ENCODE peak calls at places on chromosomes 7 and 10, in ten cellular contexts. O, Q, U, C, Y, V, I, Z, M and G are unnamed samples.
A peak's percentile ranks its signal among the peaks of the same experiment; 100 is the strongest.

GRCh38 chr10:93073539-93074136 is at the start of gene CYP26A1:
- DNase-seq in I (no peak), V (no peak), M (no peak), O (no peak), U (no peak), Z (no peak), Q (no peak), C (no peak), Y (no peak), G (no peak)

GRCh38 chr7:137519964-137520363 is 176.4 kb upstream of the PTN start:
- DNase-seq in O (no peak), M (no peak), C (no peak), V (no peak), Z (no peak), Q (no peak), U (no peak), I (no peak), Y (no peak), G (no peak)

GRCh38 chr7:155170331-155170730 is 100.2 kb downstream of the HTR5A start:
- DNase-seq in C (no peak), Z (no peak), U (no peak), V (no peak), I (no peak), M (no peak), O (no peak), Q (no peak), Y (no peak), G (no peak)

GRCh38 chr7:101911800-101912705 is 94.6 kb downstream of the CUX1 start:
- DNase-seq in Y (peak; percentile 96), Q (no peak), I (no peak), C (peak; percentile 53), M (peak; percentile 60), O (peak; percentile 87), U (peak; percentile 94), V (peak; percentile 68), Z (no peak), G (peak; percentile 60)

GRCh38 chr7:70505468-70505867 is 626.5 kb upstream of the GALNT17 start:
- DNase-seq in I (no peak), Z (no peak), U (no peak), O (no peak), V (no peak), Q (no peak), C (no peak), M (no peak), Y (no peak), G (no peak)

GRCh38 chr10:77405771-77406241 is 231.8 kb downstream of the KCNMA1 start:
- DNase-seq in O (peak; percentile 59), Q (peak; percentile 67), Y (peak; percentile 91), M (peak; percentile 85), U (peak; percentile 85), Z (peak; percentile 87), C (no peak), I (peak; percentile 95), V (peak; percentile 33), G (peak; percentile 74)

GRCh38 chr10:100724531-100725027 is 20.8 kb upstream of the PAX2 start:
- DNase-seq in O (no peak), I (no peak), V (no peak), C (peak; percentile 58), Y (no peak), M (no peak), Q (no peak), U (no peak), Z (no peak), G (no peak)

GRCh38 chr10:35259769-35260397 is 76.4 kb upstream of the CCNY start:
- DNase-seq in U (no peak), V (no peak), Q (no peak), M (no peak), Y (no peak), I (no peak), O (no peak), Z (no peak), C (no peak), G (no peak)

GRCh38 chr10:50508315-50509051 is 115.3 kb downstream of the SGMS1 start:
- DNase-seq in U (no peak), Q (no peak), Y (no peak), O (no peak), Z (no peak), M (no peak), V (no peak), C (no peak), I (no peak), G (no peak)

GRCh38 chr7:154259396-154259795 is 207.2 kb downstream of the DPP6 start:
- DNase-seq in O (no peak), C (no peak), I (no peak), Z (no peak), Y (no peak), Q (no peak), V (no peak), M (no peak), U (no peak), G (no peak)

GRCh38 chr10:46068905-46069304 is 22.8 kb upstream of the MSMB start:
- DNase-seq in Z (no peak), V (no peak), C (no peak), U (no peak), Q (no peak), O (no peak), I (no peak), M (no peak), Y (no peak), G (no peak)

GRCh38 chr10:133527779-133528271 is 662 bp downstream of the CYP2E1 start:
- DNase-seq in U (no peak), C (no peak), V (no peak), Z (no peak), M (no peak), O (no peak), Y (no peak), Q (peak; percentile 68), I (peak; percentile 59), G (no peak)

GRCh38 chr10:133525444-133525843 is 1.7 kb upstream of the CYP2E1 start:
- DNase-seq in I (no peak), O (no peak), C (no peak), U (no peak), V (no peak), Z (no peak), Y (no peak), M (no peak), Q (no peak), G (no peak)

GRCh38 chr10:133528296-133528844 is 1.2 kb downstream of the CYP2E1 start:
- DNase-seq in O (no peak), C (no peak), M (no peak), I (no peak), Q (no peak), U (no peak), Z (no peak), V (no peak), Y (no peak), G (no peak)

GRCh38 chr10:133528845-133529575 is 1.8 kb downstream of the CYP2E1 start:
- DNase-seq in I (peak; percentile 35), O (no peak), Y (no peak), M (no peak), Z (no peak), C (no peak), V (no peak), U (no peak), Q (peak; percentile 38), G (no peak)

GRCh38 chr10:133526957-133527588 is at the start of gene CYP2E1:
- DNase-seq in Y (no peak), Q (no peak), M (no peak), O (no peak), U (no peak), C (no peak), I (no peak), V (no peak), Z (no peak), G (no peak)
- H3K27me3 ChIP-seq in Y (peaks cover 17% of the 10 kb centered on the region), Q (peaks cover 25% of the 10 kb centered on the region), M (no peaks in the 10 kb centered on the region), O (peaks cover 4% of the 10 kb centered on the region), U (peaks cover 6% of the 10 kb centered on the region), C (peaks cover 54% of the 10 kb centered on the region), I (no peaks in the 10 kb centered on the region), V (no peaks in the 10 kb centered on the region), Z (no peaks in the 10 kb centered on the region), G (peaks cover 32% of the 10 kb centered on the region)

GRCh38 chr7:967361-968082 is 7.8 kb downstream of the COX19 start:
- DNase-seq in V (no peak), I (no peak), Y (no peak), M (no peak), C (peak; percentile 73), Q (no peak), U (no peak), Z (no peak), O (no peak), G (no peak)
- TF ChIP-seq POLR2A in V (no peak), I (no peak), Y (no peak), M (no peak), C (no peak), Q (no peak), U (no peak), Z (no peak), O (no peak), G (no peak)

DNA sequence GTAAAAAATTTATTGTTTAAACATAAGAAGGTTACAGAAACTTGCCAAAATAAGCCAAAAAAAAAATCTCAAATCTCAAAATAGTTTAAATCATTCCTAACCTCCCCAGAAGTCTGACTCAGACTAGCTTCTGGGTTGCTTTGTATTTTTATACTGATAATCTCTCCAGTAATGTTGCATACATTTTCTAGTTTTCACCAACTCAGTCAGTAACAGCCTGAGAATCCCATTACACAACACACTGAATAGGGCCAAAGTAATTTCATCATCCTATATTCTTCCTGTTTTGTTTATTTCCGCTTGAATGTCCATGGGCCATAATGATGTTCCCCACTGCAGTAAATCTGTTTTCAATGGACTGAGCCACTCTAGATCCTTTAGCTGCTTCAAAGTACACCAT is 478.5 kb downstream of the GPAM start:
- DNase-seq in M (no peak), V (no peak), C (no peak), I (no peak), U (no peak), Z (no peak), O (no peak), Y (no peak), Q (no peak), G (no peak)
- H3K4me3 ChIP-seq in M (no peak overlapping the region), V (no peak overlapping the region), C (no peak overlapping the region), I (no peak overlapping the region), U (no peak overlapping the region), Z (no peak overlapping the region), O (no peak overlapping the region), Y (no peak overlapping the region), Q (no peak overlapping the region), G (no peak overlapping the region)

GRCh38 chr10:8049874-8050560 is 4.5 kb upstream of the GATA3 start:
- DNase-seq in U (no peak), V (no peak), C (no peak), Q (no peak), M (no peak), O (no peak), Z (no peak), I (no peak), Y (no peak), G (no peak)

GRCh38 chr10:8050561-8051108 is 3.9 kb upstream of the GATA3 start:
- DNase-seq in V (no peak), O (no peak), Q (peak; percentile 42), I (no peak), M (peak; percentile 71), Z (no peak), Y (no peak), U (no peak), C (no peak), G (peak; percentile 69)

GRCh38 chr10:8051851-8052257 is 2.6 kb upstream of the GATA3 start:
- DNase-seq in U (no peak), C (no peak), O (no peak), M (no peak), Q (no peak), Y (no peak), V (no peak), Z (no peak), I (no peak), G (peak; percentile 63)

GRCh38 chr10:8052344-8052969 is 2.0 kb upstream of the GATA3 start:
- DNase-seq in U (no peak), V (no peak), C (no peak), I (no peak), Z (no peak), Y (no peak), M (no peak), Q (no peak), O (no peak), G (peak; percentile 45)

GRCh38 chr10:8051109-8051781 is 3.2 kb upstream of the GATA3 start:
- DNase-seq in Q (no peak), O (no peak), Z (no peak), V (no peak), M (no peak), I (no peak), U (no peak), Y (no peak), C (no peak), G (peak; percentile 48)
- H3K27me3 ChIP-seq in Q (peaks cover 100% of the 10 kb centered on the region), O (peaks cover 7% of the 10 kb centered on the region), Z (no peaks in the 10 kb centered on the region), V (peaks cover 5% of the 10 kb centered on the region), M (no peaks in the 10 kb centered on the region), I (peaks cover 89% of the 10 kb centered on the region), U (peaks cover 59% of the 10 kb centered on the region), Y (peaks cover 96% of the 10 kb centered on the region), C (peaks cover 100% of the 10 kb centered on the region), G (peaks cover 100% of the 10 kb centered on the region)